ENCODE peak calls at places on chromosomes 5 and 9, in eight cellular contexts. Q is HFFc6; W is esophagus squamous epithelium; I is activated CD8-positive, alpha-beta memory T cell treated with anti-CD3 and anti-CD28 coated beads for 4 hours; T is CD8-positive, alpha-beta memory T cell; C is upper lobe of right lung; M is kidney tubule cell; P is stimulated activated naive B cell treated with anti-CD40 and anti-IgM and Interleukin-4, amounts not matched to agents 10 μg/mL and 1 μg/mL and 100 μg/mL, for 72 hours. G is an unnamed sample.

GRCh38 chr9:98687911-98688310 is 20.8 kb downstream of the GABBR2 start:
- DNase-seq in W (no peak), T (no peak), M (peak), Q (no peak), C (no peak), I (no peak), P (no peak), G (no peak)

GRCh38 chr5:105587963-105588662 is 2025.5 kb upstream of the NUDT12 start:
- DNase-seq in I (no peak), W (no peak), M (no peak), Q (no peak), T (no peak), P (no peak), C (no peak), G (no peak)

GRCh38 chr9:35051069-35051967 is 21.1 kb downstream of the VCP start:
- DNase-seq in M (peak), W (no peak), I (peak), T (peak), P (no peak), C (no peak), Q (peak), G (peak)

GRCh38 chr5:149376711-149377447 is 2.2 kb downstream of the IL17B start:
- DNase-seq in I (no peak), W (no peak), C (no peak), P (no peak), M (no peak), T (no peak), Q (no peak), G (no peak)

GRCh38 chr9:3746296-3747275 is 220.8 kb upstream of the RFX3 start:
- DNase-seq in P (no peak), Q (peak), I (no peak), T (no peak), W (no peak), C (no peak), M (peak), G (no peak)

GRCh38 chr5:94024625-94025024 is 283.2 kb upstream of the POU5F2 start:
- DNase-seq in I (no peak), Q (no peak), W (no peak), P (no peak), M (no peak), C (no peak), T (no peak), G (no peak)

GRCh38 chr9:16252631-16253030 is 617.8 kb downstream of the BNC2 start:
- DNase-seq in W (no peak), C (no peak), I (no peak), P (no peak), Q (peak), M (no peak), T (no peak), G (no peak)

GRCh38 chr5:131525805-131526204 is 109.2 kb downstream of the RAPGEF6 start:
- DNase-seq in P (no peak), T (no peak), W (no peak), Q (no peak), C (no peak), M (no peak), I (no peak), G (no peak)

GRCh38 chr9:101026824-101027223 is 1.7 kb upstream of the PLPPR1 start:
- DNase-seq in M (peak), T (no peak), Q (no peak), P (no peak), I (no peak), C (no peak), W (no peak), G (no peak)

GRCh38 chr5:36279054-36279698 is 22.5 kb downstream of the RANBP3L start:
- DNase-seq in I (no peak), C (no peak), P (no peak), W (no peak), Q (no peak), T (no peak), M (no peak), G (no peak)

GRCh38 chr5:172187118-172188032 is 649 bp downstream of the STK10 start:
- DNase-seq in P (peak), W (no peak), Q (peak), I (no peak), C (peak), T (peak), M (peak), G (peak)

GRCh38 chr5:32710859-32711692 is at the start of gene NPR3:
- DNase-seq in Q (peak), C (no peak), M (peak), I (no peak), W (no peak), P (no peak), T (no peak), G (no peak)

GRCh38 chr5:87004101-87004500 is 263.6 kb upstream of the RASA1 start:
- DNase-seq in W (no peak), T (no peak), Q (no peak), C (no peak), P (no peak), M (peak), I (no peak), G (no peak)

GRCh38 chr9:136409557-136410455 is 608 bp downstream of the ENTR1 start:
- DNase-seq in T (peak), I (no peak), W (no peak), P (peak), C (peak), Q (peak), M (peak), G (peak)

GRCh38 chr5:37283214-37283820 is 34.1 kb upstream of the CPLANE1 start:
- DNase-seq in T (no peak), M (no peak), C (no peak), P (no peak), Q (no peak), W (no peak), I (no peak), G (no peak)

GRCh38 chr9:83327323-83327722 is 210.9 kb downstream of the FRMD3 start:
- DNase-seq in M (peak), W (no peak), Q (peak), P (no peak), I (no peak), C (no peak), T (no peak), G (no peak)

GRCh38 chr9:126802343-126803059 is 2.3 kb upstream of the ZBTB43 start:
- DNase-seq in W (no peak), M (no peak), C (no peak), P (no peak), Q (no peak), T (no peak), I (no peak), G (no peak)

GRCh38 chr5:60102961-60103683 is 209.6 kb upstream of the PDE4D start:
- DNase-seq in Q (no peak), C (no peak), I (no peak), T (no peak), M (peak), W (no peak), P (no peak), G (no peak)

GRCh38 chr5:57066921-57067914 is 106.6 kb upstream of the GPBP1 start:
- DNase-seq in P (no peak), C (no peak), M (no peak), T (no peak), Q (no peak), I (no peak), W (no peak), G (no peak)

G was measured in activated CD4-positive, alpha-beta T cell treated with anti-CD3 and anti-CD28 coated beads, Interleukin-2, amount 50 U/mL, for 1 hour.